ENCODE peak calls at places on chromosomes 11 and 22, in five cellular contexts. J, T, V, H and I are unnamed samples.
A peak's percentile ranks its signal among the peaks of the same experiment; 100 is the strongest.

GRCh38 chr11:3021125-3021524 is 29.0 kb upstream of the NAP1L4 start:
- DNase-seq in J (no peak), T (peak; percentile 56), V (no peak), H (peak; percentile 84), I (no peak)

GRCh38 chr11:36292311-36292722 is 3.1 kb upstream of the COMMD9 start:
- DNase-seq in J (no peak), T (peak; percentile 46), V (no peak), H (no peak), I (no peak)

GRCh38 chr11:26847977-26848376 is 126.1 kb upstream of the SLC5A12 start:
- DNase-seq in J (no peak), T (no peak), V (no peak), H (no peak), I (no peak)

GRCh38 chr11:102225689-102226562 is 91.4 kb upstream of the BIRC3 start:
- DNase-seq in J (no peak), T (peak; percentile 87), V (no peak), H (no peak), I (no peak)

GRCh38 chr22:38767313-38767712 is 11.5 kb upstream of the SUN2 start:
- DNase-seq in J (no peak), T (no peak), V (no peak), H (no peak), I (no peak)

GRCh38 chr22:45818130-45819085 is 146.8 kb downstream of the ATXN10 start:
- DNase-seq in J (peak; percentile 61), T (no peak), V (peak; percentile 44), H (peak; percentile 61), I (no peak)

GRCh38 chr11:33915521-33915920 is 23.6 kb upstream of the LMO2 start:
- DNase-seq in J (no peak), T (no peak), V (no peak), H (no peak), I (no peak)

GRCh38 chr11:123195182-123196059 is at the start of gene CLMP:
- DNase-seq in J (no peak), T (no peak), V (peak; percentile 39), H (peak; percentile 18), I (peak; percentile 89)

GRCh38 chr11:8247312-8247711 is 16.4 kb downstream of the LMO1 start:
- DNase-seq in J (no peak), T (no peak), V (no peak), H (no peak), I (no peak)

GRCh38 chr11:63997801-63998332 is 11.6 kb downstream of the OTUB1 start:
- DNase-seq in J (no peak), T (no peak), V (no peak), H (no peak), I (no peak)

GRCh38 chr11:9755561-9755960 is 91.7 kb downstream of the SWAP70 start:
- DNase-seq in J (no peak), T (peak; percentile 62), V (no peak), H (no peak), I (no peak)

GRCh38 chr11:9754041-9754471 is 90.2 kb downstream of the SWAP70 start:
- DNase-seq in J (no peak), T (no peak), V (no peak), H (no peak), I (peak; percentile 43)

GRCh38 chr11:9750551-9750950 is 86.7 kb downstream of the SWAP70 start:
- DNase-seq in J (no peak), T (peak; percentile 38), V (no peak), H (no peak), I (no peak)

GRCh38 chr11:9753031-9753430 is 89.2 kb downstream of the SWAP70 start:
- DNase-seq in J (no peak), T (no peak), V (no peak), H (no peak), I (no peak)

GRCh38 chr11:9752091-9752490 is 88.2 kb downstream of the SWAP70 start:
- DNase-seq in J (no peak), T (no peak), V (no peak), H (peak; percentile 40), I (no peak)
- H3K4me3 ChIP-seq in J (no peak overlapping the region), T (no peak overlapping the region), V (no peak overlapping the region), H (no peak overlapping the region), I (no peak overlapping the region)

DNA sequence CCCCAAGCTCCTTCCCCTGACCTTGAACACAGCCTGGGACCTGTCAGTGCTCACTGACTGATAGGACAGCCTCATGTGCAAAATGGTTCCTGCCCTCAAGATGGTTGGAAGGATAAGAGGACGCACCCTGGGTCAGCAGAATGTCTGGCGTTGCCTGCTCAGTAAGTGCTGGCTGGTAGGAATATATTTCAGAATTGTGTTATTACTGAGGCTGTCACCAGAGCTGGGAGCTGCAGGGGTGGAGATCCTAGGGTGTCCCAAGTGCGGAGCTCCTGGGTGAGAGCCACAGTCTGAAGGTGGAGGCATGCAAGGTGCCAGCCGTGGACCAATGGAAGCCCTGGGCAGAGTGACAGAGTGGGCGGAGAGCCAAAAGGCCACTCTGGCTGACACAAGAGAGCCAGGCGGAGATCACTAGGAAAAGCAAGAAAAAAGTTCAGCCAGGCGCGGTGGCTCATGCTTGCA is 1.0 kb upstream of the SEC14L4 start:
- DNase-seq in J (no peak), T (no peak), V (no peak), H (no peak), I (no peak)
- TF ChIP-seq POLR2A in J (no peak), T (no peak), V (no peak), H (no peak), I (no peak)

DNA sequence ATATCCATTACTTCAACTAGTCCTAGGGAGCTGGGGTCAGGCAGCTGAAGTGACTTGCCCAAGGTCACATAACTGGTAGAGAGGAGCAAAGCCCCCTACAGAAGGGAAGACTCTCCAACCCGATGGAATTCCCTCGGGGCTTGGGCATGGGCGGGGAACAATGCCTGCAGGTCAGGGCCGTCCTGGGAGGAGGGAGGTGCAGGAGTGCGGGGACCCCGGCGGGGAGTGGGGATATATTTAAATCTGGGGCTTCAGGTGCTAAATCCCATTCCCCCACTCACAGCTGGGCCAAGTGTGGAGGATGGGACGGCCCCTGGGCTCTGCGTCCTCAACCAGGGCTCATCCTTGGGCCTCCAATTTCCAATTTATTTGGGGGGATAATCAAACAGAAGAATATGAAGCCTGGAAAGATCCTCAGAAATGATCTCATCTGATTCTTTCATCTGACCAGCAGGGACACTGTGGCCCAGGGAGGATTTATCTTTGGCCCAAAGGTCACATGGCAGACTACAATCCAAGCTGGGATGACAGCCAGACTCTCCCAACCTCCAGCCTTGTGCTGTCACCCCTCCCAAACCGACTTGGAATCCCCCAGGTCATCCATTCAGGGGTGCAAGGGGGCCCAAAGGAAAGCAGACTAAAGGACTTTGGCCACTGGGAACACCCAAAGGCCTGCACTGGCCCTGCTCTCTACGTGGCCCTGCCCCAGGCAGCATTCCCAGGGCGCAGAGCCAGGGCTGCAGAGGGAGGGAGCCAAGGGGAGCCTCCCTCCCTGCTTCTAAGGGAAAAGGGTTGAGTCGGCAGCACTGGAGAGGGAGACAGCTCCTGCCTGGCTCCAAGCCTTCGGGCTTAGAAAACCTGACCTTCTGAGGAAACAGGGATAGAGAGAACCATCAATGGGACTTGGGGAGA is 8.7 kb upstream of the C1QTNF6 start:
- DNase-seq in J (peak; percentile 68), T (peak; percentile 74), V (peak; percentile 87), H (peak; percentile 86), I (peak; percentile 95)
- TF ChIP-seq CTCF in J (peak; percentile 48), T (no peak), V (no peak), H (peak; percentile 13), I (no peak)

GRCh38 chr11:65869643-65870306 is 2.8 kb downstream of the EFEMP2 start:
- DNase-seq in J (no peak), T (no peak), V (no peak), H (no peak), I (no peak)

GRCh38 chr11:65866524-65867283 is 5.9 kb downstream of the EFEMP2 start:
- DNase-seq in J (no peak), T (no peak), V (peak; percentile 10), H (no peak), I (no peak)

GRCh38 chr11:65867284-65868071 is 5.1 kb downstream of the EFEMP2 start:
- DNase-seq in J (no peak), T (no peak), V (peak; percentile 17), H (no peak), I (no peak)

GRCh38 chr11:65868907-65869306 is 3.7 kb downstream of the EFEMP2 start:
- DNase-seq in J (no peak), T (no peak), V (no peak), H (no peak), I (no peak)

GRCh38 chr11:65868076-65868667 is 4.4 kb downstream of the EFEMP2 start:
- DNase-seq in J (no peak), T (no peak), V (no peak), H (no peak), I (no peak)
- H3K4me3 ChIP-seq in J (no peak overlapping the region), T (no peak overlapping the region), V (no peak overlapping the region), H (no peak overlapping the region), I (no peak overlapping the region)

DNA sequence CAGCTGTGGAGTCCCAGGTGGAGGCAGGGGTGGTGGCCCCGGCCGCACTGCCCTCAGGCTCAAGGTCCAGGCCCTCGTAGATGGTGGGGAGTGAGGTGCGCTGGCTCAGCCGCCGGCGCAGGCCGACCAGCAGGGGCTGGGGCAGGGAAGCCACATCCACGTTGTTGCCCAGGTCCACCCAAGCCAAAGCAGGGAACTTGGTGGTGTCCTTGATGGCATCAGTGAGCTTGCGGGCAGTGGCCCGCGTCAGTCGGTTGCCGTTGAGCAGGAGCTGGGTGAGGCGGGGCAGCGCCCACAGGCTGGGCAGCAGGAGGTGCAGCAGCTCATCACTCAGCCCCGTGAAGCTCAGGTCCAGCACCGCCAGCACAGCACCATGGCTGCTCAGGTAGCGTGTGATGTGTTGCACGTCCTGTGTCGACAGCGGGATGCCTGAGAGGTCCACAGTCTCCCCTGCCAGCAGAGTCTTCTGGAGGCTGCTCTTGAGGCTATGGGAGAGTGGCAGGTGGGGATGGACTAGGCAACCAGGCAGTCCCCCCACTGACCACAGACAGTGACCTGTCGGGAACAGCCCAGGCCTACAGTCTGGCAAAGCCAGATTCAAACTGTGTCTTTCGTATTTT is 6.8 kb downstream of the LRRC75B start:
- DNase-seq in J (no peak), T (no peak), V (no peak), H (no peak), I (no peak)
- TF ChIP-seq POLR2A in J (no peak), T (no peak), V (no peak), H (no peak), I (no peak)